ENCODE peak calls at places on chromosomes 1 and 21, in four cellular contexts. K, M, G and U are unnamed samples.
A peak's percentile ranks its signal among the peaks of the same experiment; 100 is the strongest.

GRCh38 chr1:32336963-32337675 is 1.1 kb upstream of the MARCKSL1 start:
- DNase-seq in K (no peak), M (peak; percentile 56), G (peak; percentile 60), U (peak; percentile 95)

GRCh38 chr1:199954701-199955100 is 72.8 kb upstream of the NR5A2 start:
- DNase-seq in K (peak; percentile 41), M (no peak), G (no peak), U (no peak)

GRCh38 chr1:236576004-236576403 is 28.3 kb downstream of the HEATR1 start:
- DNase-seq in K (no peak), M (no peak), G (no peak), U (no peak)

GRCh38 chr1:9291914-9292360 is 757 bp upstream of the SPSB1 start:
- DNase-seq in K (peak; percentile 78), M (no peak), G (peak; percentile 75), U (no peak)

GRCh38 chr1:212712451-212713303 is 13.0 kb upstream of the BATF3 start:
- DNase-seq in K (no peak), M (no peak), G (no peak), U (no peak)

GRCh38 chr21:45056917-45057560 is 17.3 kb upstream of the ADARB1 start:
- DNase-seq in K (no peak), M (no peak), G (no peak), U (no peak)

GRCh38 chr1:109094377-109094803 is 3.8 kb downstream of the TMEM167B start:
- DNase-seq in K (no peak), M (no peak), G (no peak), U (no peak)

GRCh38 chr1:229127301-229127700 is 143.6 kb upstream of the RAB4A start:
- DNase-seq in K (no peak), M (no peak), G (no peak), U (no peak)

GRCh38 chr1:4585216-4585615 is 69.2 kb upstream of the AJAP1 start:
- DNase-seq in K (peak; percentile 27), M (peak; percentile 21), G (peak; percentile 70), U (no peak)

GRCh38 chr1:178057863-178058576 is 35.9 kb upstream of the RASAL2 start:
- DNase-seq in K (peak; percentile 48), M (no peak), G (peak; percentile 89), U (no peak)

GRCh38 chr1:53127546-53127945 is 14.9 kb downstream of the SLC1A7 start:
- DNase-seq in K (no peak), M (no peak), G (no peak), U (no peak)

GRCh38 chr1:228695015-228695955 is 40.0 kb upstream of the RHOU start:
- DNase-seq in K (no peak), M (no peak), G (no peak), U (no peak)

GRCh38 chr1:152185544-152186391 is 26.7 kb upstream of the RPTN start:
- DNase-seq in K (peak; percentile 60), M (no peak), G (no peak), U (no peak)

GRCh38 chr1:26168410-26169167 is at the start of gene C1orf232:
- DNase-seq in K (peak; percentile 13), M (no peak), G (no peak), U (no peak)

GRCh38 chr1:166838766-166839599 is at the start of gene POGK:
- DNase-seq in K (peak; percentile 96), M (peak; percentile 84), G (peak; percentile 98), U (peak; percentile 82)

GRCh38 chr1:165629848-165630628 is 996 bp upstream of the MGST3 start:
- DNase-seq in K (no peak), M (no peak), G (no peak), U (no peak)

GRCh38 chr1:166197597-166197996 is 30.8 kb upstream of the FAM78B start:
- DNase-seq in K (no peak), M (no peak), G (no peak), U (no peak)

GRCh38 chr1:89360716-89361115 is 3.1 kb upstream of the GBP6 start:
- DNase-seq in K (no peak), M (no peak), G (no peak), U (no peak)

DNA sequence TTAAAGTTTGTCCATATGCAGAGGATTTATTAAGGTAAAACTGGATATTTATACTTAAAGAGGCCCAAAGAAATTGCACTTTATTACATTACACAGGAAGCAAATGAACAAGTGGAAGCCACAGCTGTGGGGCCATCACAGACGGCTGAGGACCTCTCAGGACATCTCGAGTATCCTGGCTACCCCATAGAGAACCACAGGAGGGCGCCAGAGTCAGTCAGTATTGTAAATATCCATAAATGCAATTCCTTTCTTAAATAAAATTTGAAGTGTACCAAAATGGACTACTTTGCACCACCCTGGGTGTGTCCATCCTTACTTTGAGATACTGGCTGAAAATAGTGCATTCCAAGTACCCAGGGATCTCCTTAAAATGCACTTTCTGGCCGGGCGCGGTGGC is 257.2 kb downstream of the MRPL39 start:
- DNase-seq in K (peak; percentile 12), M (no peak), G (no peak), U (no peak)
- TF ChIP-seq CTCF in K (peak; percentile 22), M (no peak), G (peak; percentile 17), U (peak; percentile 18)

DNA sequence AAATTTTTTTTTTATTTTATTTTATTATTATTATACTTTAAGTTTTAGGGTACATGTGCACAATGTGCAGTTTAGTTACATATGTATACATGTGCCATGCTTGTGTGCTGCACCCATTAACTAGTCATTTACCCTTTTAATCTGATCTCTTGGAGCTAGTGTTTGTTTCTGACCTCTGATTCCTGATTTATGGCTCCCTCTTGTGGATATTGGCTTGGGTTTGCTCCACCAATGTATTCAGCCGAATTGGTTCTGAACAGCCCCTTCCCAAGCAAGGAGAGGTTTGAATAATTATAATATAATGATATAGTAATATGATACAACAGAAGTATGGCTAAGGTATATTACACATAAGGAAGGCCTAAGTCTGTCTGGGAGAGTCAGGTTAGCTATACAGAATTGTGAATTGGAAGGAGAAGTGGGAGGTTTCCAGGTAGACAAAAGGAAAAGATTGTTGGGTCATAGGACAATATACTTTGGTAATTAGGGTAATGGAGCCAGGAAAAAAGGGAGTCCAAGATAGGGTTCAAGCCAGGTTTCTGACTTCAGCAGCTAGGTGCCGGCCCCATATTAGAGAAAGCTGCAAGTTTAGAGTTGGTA is 53.1 kb upstream of the HMCN1 start:
- DNase-seq in K (peak; percentile 59), M (no peak), G (no peak), U (no peak)
- TF ChIP-seq CTCF in K (peak; percentile 70), M (peak; percentile 50), G (peak; percentile 69), U (peak; percentile 81)

GRCh38 chr1:111202707-111203623 is 2.5 kb upstream of the DENND2D start:
- DNase-seq in K (no peak), M (no peak), G (no peak), U (no peak)
- TF ChIP-seq CTCF in K (no peak), M (no peak), G (no peak), U (no peak)

GRCh38 chr1:70436617-70437236 is 25.7 kb downstream of the CTH start:
- DNase-seq in K (no peak), M (no peak), G (no peak), U (no peak)
- TF ChIP-seq CTCF in K (peak; percentile 56), M (no peak), G (no peak), U (no peak)

GRCh38 chr1:28869952-28870351 is 44.4 kb upstream of the EPB41 start:
- DNase-seq in K (no peak), M (no peak), G (no peak), U (no peak)
- TF ChIP-seq CTCF in K (no peak), M (no peak), G (no peak), U (no peak)